ENCODE peak calls at places on chromosomes 6 and 20, in eight cellular contexts. One of them, this sample, is unnamed.

GRCh38 chr20:51797357-51798025 is 4.8 kb downstream of the SALL4 start:
- DNase-seq in small intestine: no peak
- DNase-seq in aorta: no peak
- DNase-seq in astrocyte: peak; percentile 11
- DNase-seq in hepatocyte: peak; percentile 25
- DNase-seq in esophagus muscularis mucosa: no peak
- DNase-seq in right lobe of liver: no peak
- DNase-seq in effector memory CD4-positive, alpha-beta T cell: no peak
- DNase-seq in this sample: peak; percentile 63

GRCh38 chr6:37381579-37381978 is 27.8 kb downstream of the RNF8 start:
- DNase-seq in small intestine: peak; percentile 60
- DNase-seq in aorta: no peak
- DNase-seq in astrocyte: peak; percentile 59
- DNase-seq in hepatocyte: peak; percentile 84
- DNase-seq in esophagus muscularis mucosa: no peak
- DNase-seq in right lobe of liver: no peak
- DNase-seq in effector memory CD4-positive, alpha-beta T cell: no peak
- DNase-seq in this sample: peak; percentile 33

GRCh38 chr6:32796848-32797776 is 19.7 kb downstream of the HLA-DOB start:
- DNase-seq in small intestine: peak; percentile 61
- DNase-seq in aorta: peak; percentile 92
- DNase-seq in astrocyte: peak; percentile 19
- DNase-seq in hepatocyte: peak; percentile 81
- DNase-seq in esophagus muscularis mucosa: peak; percentile 95
- DNase-seq in right lobe of liver: peak; percentile 67
- DNase-seq in effector memory CD4-positive, alpha-beta T cell: peak; percentile 49
- DNase-seq in this sample: peak; percentile 48

GRCh38 chr6:37204014-37204751 is 34.2 kb downstream of the PIM1 start:
- DNase-seq in small intestine: peak; percentile 96
- DNase-seq in aorta: no peak
- DNase-seq in astrocyte: peak; percentile 38
- DNase-seq in hepatocyte: peak; percentile 78
- DNase-seq in esophagus muscularis mucosa: no peak
- DNase-seq in right lobe of liver: peak; percentile 65
- DNase-seq in effector memory CD4-positive, alpha-beta T cell: no peak
- DNase-seq in this sample: no peak

GRCh38 chr6:116872771-116873170 is 4.3 kb upstream of the RFX6 start:
- DNase-seq in small intestine: no peak
- DNase-seq in aorta: no peak
- DNase-seq in astrocyte: no peak
- DNase-seq in hepatocyte: no peak
- DNase-seq in esophagus muscularis mucosa: no peak
- DNase-seq in right lobe of liver: no peak
- DNase-seq in effector memory CD4-positive, alpha-beta T cell: no peak
- DNase-seq in this sample: no peak

GRCh38 chr6:43074847-43075741 is 1.0 kb upstream of the PTK7 start:
- DNase-seq in small intestine: no peak
- DNase-seq in aorta: no peak
- DNase-seq in astrocyte: no peak
- DNase-seq in hepatocyte: peak; percentile 67
- DNase-seq in esophagus muscularis mucosa: no peak
- DNase-seq in right lobe of liver: no peak
- DNase-seq in effector memory CD4-positive, alpha-beta T cell: no peak
- DNase-seq in this sample: no peak

GRCh38 chr20:58389324-58389967 is 417 bp downstream of the VAPB start:
- DNase-seq in small intestine: peak; percentile 40
- DNase-seq in aorta: peak; percentile 84
- DNase-seq in astrocyte: peak; percentile 18
- DNase-seq in hepatocyte: peak; percentile 75
- DNase-seq in esophagus muscularis mucosa: no peak
- DNase-seq in right lobe of liver: peak; percentile 50
- DNase-seq in effector memory CD4-positive, alpha-beta T cell: no peak
- DNase-seq in this sample: peak; percentile 28

GRCh38 chr6:32852844-32853540 is 512 bp downstream of the TAP1 start:
- DNase-seq in small intestine: peak; percentile 46
- DNase-seq in aorta: peak; percentile 86
- DNase-seq in astrocyte: peak; percentile 26
- DNase-seq in hepatocyte: peak; percentile 60
- DNase-seq in esophagus muscularis mucosa: peak; percentile 92
- DNase-seq in right lobe of liver: peak; percentile 60
- DNase-seq in effector memory CD4-positive, alpha-beta T cell: peak; percentile 54
- DNase-seq in this sample: no peak

GRCh38 chr20:20710443-20710842 is 2.0 kb downstream of the RALGAPA2 start:
- DNase-seq in small intestine: no peak
- DNase-seq in aorta: no peak
- DNase-seq in astrocyte: no peak
- DNase-seq in hepatocyte: no peak
- DNase-seq in esophagus muscularis mucosa: no peak
- DNase-seq in right lobe of liver: no peak
- DNase-seq in effector memory CD4-positive, alpha-beta T cell: no peak
- DNase-seq in this sample: no peak

GRCh38 chr6:150652848-150653613 is 53.3 kb downstream of the PLEKHG1 start:
- DNase-seq in small intestine: no peak
- DNase-seq in aorta: no peak
- DNase-seq in astrocyte: peak; percentile 28
- DNase-seq in hepatocyte: no peak
- DNase-seq in esophagus muscularis mucosa: no peak
- DNase-seq in right lobe of liver: no peak
- DNase-seq in effector memory CD4-positive, alpha-beta T cell: no peak
- DNase-seq in this sample: no peak

GRCh38 chr6:446418-447366 is 55.1 kb downstream of the IRF4 start:
- DNase-seq in small intestine: peak; percentile 20
- DNase-seq in aorta: peak; percentile 57
- DNase-seq in astrocyte: no peak
- DNase-seq in hepatocyte: no peak
- DNase-seq in esophagus muscularis mucosa: no peak
- DNase-seq in right lobe of liver: no peak
- DNase-seq in effector memory CD4-positive, alpha-beta T cell: peak; percentile 79
- DNase-seq in this sample: no peak

DNA sequence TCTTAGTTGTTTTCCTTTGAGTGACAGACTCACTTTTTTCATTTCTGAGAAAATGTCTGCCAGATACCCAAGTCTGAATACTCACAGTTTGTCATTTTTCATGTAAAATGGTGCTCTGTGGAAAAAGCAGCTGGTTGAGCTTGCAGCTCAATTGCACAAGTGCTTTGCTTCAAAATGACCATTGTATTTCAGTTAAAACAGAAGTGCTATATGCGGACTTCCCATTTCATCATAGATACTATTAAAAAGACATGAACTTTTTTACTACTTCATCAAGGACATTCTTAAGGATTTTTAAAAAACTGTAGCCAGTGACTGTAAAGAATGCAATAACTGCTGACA is 61.5 kb downstream of the KCNS1 start:
- DNase-seq in small intestine: no peak
- DNase-seq in aorta: no peak
- DNase-seq in astrocyte: no peak
- DNase-seq in hepatocyte: no peak
- DNase-seq in esophagus muscularis mucosa: no peak
- DNase-seq in right lobe of liver: no peak
- DNase-seq in effector memory CD4-positive, alpha-beta T cell: no peak
- DNase-seq in this sample: no peak
- H3K4me1 ChIP-seq in small intestine: no peaks in the 10 kb centered on the region
- H3K4me1 ChIP-seq in aorta: no peaks in the 10 kb centered on the region
- H3K4me1 ChIP-seq in astrocyte: peaks cover 20% of the 10 kb centered on the region
- H3K4me1 ChIP-seq in hepatocyte: peaks cover 7% of the 10 kb centered on the region
- H3K4me1 ChIP-seq in esophagus muscularis mucosa: peaks cover 35% of the 10 kb centered on the region
- H3K4me1 ChIP-seq in right lobe of liver: no peaks in the 10 kb centered on the region
- H3K4me1 ChIP-seq in effector memory CD4-positive, alpha-beta T cell: peaks cover 25% of the 10 kb centered on the region
- H3K4me1 ChIP-seq in this sample: peaks cover 15% of the 10 kb centered on the region

GRCh38 chr6:137213813-137214212 is 5.4 kb downstream of the IFNGR1 start:
- DNase-seq in small intestine: no peak
- DNase-seq in aorta: no peak
- DNase-seq in astrocyte: no peak
- DNase-seq in hepatocyte: no peak
- DNase-seq in esophagus muscularis mucosa: no peak
- DNase-seq in right lobe of liver: no peak
- DNase-seq in effector memory CD4-positive, alpha-beta T cell: no peak
- DNase-seq in this sample: no peak

GRCh38 chr6:137210903-137211302 is 8.3 kb downstream of the IFNGR1 start:
- DNase-seq in small intestine: no peak
- DNase-seq in aorta: no peak
- DNase-seq in astrocyte: peak; percentile 20
- DNase-seq in hepatocyte: no peak
- DNase-seq in esophagus muscularis mucosa: no peak
- DNase-seq in right lobe of liver: no peak
- DNase-seq in effector memory CD4-positive, alpha-beta T cell: no peak
- DNase-seq in this sample: no peak

GRCh38 chr6:137214931-137215330 is 4.3 kb downstream of the IFNGR1 start:
- DNase-seq in small intestine: no peak
- DNase-seq in aorta: no peak
- DNase-seq in astrocyte: no peak
- DNase-seq in hepatocyte: no peak
- DNase-seq in esophagus muscularis mucosa: no peak
- DNase-seq in right lobe of liver: no peak
- DNase-seq in effector memory CD4-positive, alpha-beta T cell: no peak
- DNase-seq in this sample: no peak

GRCh38 chr6:137213331-137213740 is 5.8 kb downstream of the IFNGR1 start:
- DNase-seq in small intestine: no peak
- DNase-seq in aorta: no peak
- DNase-seq in astrocyte: no peak
- DNase-seq in hepatocyte: no peak
- DNase-seq in esophagus muscularis mucosa: no peak
- DNase-seq in right lobe of liver: no peak
- DNase-seq in effector memory CD4-positive, alpha-beta T cell: no peak
- DNase-seq in this sample: no peak

DNA sequence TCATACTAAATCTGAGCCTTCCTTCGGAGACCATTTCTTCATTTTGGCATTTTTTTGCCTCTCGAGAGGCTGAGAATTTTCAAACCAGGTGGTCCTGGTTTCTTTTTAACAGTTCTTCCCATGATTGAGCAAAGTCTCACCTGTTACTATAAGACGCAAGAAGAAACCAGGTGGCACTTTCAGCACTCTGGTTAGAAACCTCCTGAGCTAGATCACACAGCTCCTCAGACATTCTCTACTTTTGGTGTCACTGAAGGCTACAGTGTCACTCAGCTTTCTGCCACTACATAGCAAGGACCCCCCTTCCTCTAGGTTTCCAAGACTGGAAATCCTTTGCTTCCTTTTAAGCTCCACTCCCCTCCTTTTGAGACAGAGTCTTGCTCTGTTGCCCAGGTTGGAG is 7.3 kb downstream of the IFNGR1 start:
- DNase-seq in small intestine: no peak
- DNase-seq in aorta: no peak
- DNase-seq in astrocyte: no peak
- DNase-seq in hepatocyte: no peak
- DNase-seq in esophagus muscularis mucosa: no peak
- DNase-seq in right lobe of liver: no peak
- DNase-seq in effector memory CD4-positive, alpha-beta T cell: no peak
- DNase-seq in this sample: no peak
- H3K4me1 ChIP-seq in small intestine: peaks cover 4% of the 10 kb centered on the region
- H3K4me1 ChIP-seq in aorta: peaks cover 6% of the 10 kb centered on the region
- H3K4me1 ChIP-seq in astrocyte: no peaks in the 10 kb centered on the region
- H3K4me1 ChIP-seq in hepatocyte: peaks cover 10% of the 10 kb centered on the region
- H3K4me1 ChIP-seq in esophagus muscularis mucosa: peaks cover 92% of the 10 kb centered on the region
- H3K4me1 ChIP-seq in right lobe of liver: no peaks in the 10 kb centered on the region
- H3K4me1 ChIP-seq in effector memory CD4-positive, alpha-beta T cell: peaks cover 7% of the 10 kb centered on the region
- H3K4me1 ChIP-seq in this sample: peaks cover 2% of the 10 kb centered on the region

GRCh38 chr20:17948442-17948841 is 20.2 kb downstream of the SNX5 start:
- DNase-seq in small intestine: no peak
- DNase-seq in aorta: no peak
- DNase-seq in astrocyte: no peak
- DNase-seq in hepatocyte: no peak
- DNase-seq in esophagus muscularis mucosa: no peak
- DNase-seq in right lobe of liver: no peak
- DNase-seq in effector memory CD4-positive, alpha-beta T cell: no peak
- DNase-seq in this sample: no peak
- H3K4me1 ChIP-seq in small intestine: no peaks in the 10 kb centered on the region
- H3K4me1 ChIP-seq in aorta: no peaks in the 10 kb centered on the region
- H3K4me1 ChIP-seq in astrocyte: no peaks in the 10 kb centered on the region
- H3K4me1 ChIP-seq in hepatocyte: no peaks in the 10 kb centered on the region
- H3K4me1 ChIP-seq in esophagus muscularis mucosa: peaks cover 9% of the 10 kb centered on the region
- H3K4me1 ChIP-seq in right lobe of liver: no peaks in the 10 kb centered on the region
- H3K4me1 ChIP-seq in effector memory CD4-positive, alpha-beta T cell: no peaks in the 10 kb centered on the region
- H3K4me1 ChIP-seq in this sample: no peaks in the 10 kb centered on the region

DNA sequence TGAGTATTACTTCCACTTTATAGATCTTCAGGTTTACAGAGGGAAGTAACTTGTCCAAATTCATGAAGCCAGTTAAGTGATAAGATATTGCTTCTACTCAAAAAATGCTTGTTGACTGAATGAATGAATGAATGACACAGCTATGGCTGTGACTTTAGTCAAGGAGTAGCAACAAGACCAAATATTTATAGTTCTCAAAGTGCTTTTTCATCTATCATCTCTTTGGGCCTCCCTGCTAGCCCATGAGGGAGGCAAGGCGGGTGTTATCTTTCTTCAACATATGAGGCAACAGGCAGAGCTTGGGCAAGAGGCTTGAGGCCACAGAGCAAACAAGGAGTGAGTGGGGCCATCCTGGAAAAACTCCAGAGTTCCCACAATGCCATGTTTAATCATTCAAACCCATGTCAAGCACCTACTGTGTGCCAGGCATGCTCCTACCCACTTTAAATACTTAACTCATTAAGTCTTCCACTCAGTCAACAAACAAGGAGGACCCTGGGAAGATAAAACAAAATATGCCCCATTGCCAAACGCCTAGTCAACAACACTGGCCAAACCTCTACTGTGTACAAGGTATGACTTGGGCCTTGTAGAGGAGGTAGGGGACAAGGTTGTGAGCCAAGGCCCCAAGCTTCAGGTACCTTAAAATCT is 15.9 kb downstream of the BCL2L1 start:
- DNase-seq in small intestine: no peak
- DNase-seq in aorta: no peak
- DNase-seq in astrocyte: no peak
- DNase-seq in hepatocyte: peak; percentile 62
- DNase-seq in esophagus muscularis mucosa: no peak
- DNase-seq in right lobe of liver: peak; percentile 45
- DNase-seq in effector memory CD4-positive, alpha-beta T cell: no peak
- DNase-seq in this sample: no peak
- H3K4me1 ChIP-seq in small intestine: peaks cover 30% of the 10 kb centered on the region
- H3K4me1 ChIP-seq in aorta: peaks cover 5% of the 10 kb centered on the region
- H3K4me1 ChIP-seq in astrocyte: peaks cover 23% of the 10 kb centered on the region
- H3K4me1 ChIP-seq in hepatocyte: peaks cover 58% of the 10 kb centered on the region
- H3K4me1 ChIP-seq in esophagus muscularis mucosa: peaks cover 87% of the 10 kb centered on the region
- H3K4me1 ChIP-seq in right lobe of liver: no peaks in the 10 kb centered on the region
- H3K4me1 ChIP-seq in effector memory CD4-positive, alpha-beta T cell: peaks cover 19% of the 10 kb centered on the region
- H3K4me1 ChIP-seq in this sample: peaks cover 9% of the 10 kb centered on the region

This sample was measured in HAP-1.